ENCODE peak calls at places on chromosomes 11 and 22, in four cellular contexts. P is GM20000, A is HTR-8/SVneo, X is PC-9. N is an unnamed sample.

GRCh38 chr11:65329503-65329902 is 4.1 kb upstream of the DPF2 start:
- DNase-seq in X (no peak), A (no peak), P (no peak), N (no peak)

GRCh38 chr11:128279861-128280260 is 307.5 kb downstream of the ETS1 start:
- DNase-seq in A (no peak), X (no peak), P (no peak), N (no peak)

GRCh38 chr22:35648066-35649025 is at the start of gene APOL6:
- DNase-seq in P (peak), A (no peak), X (peak), N (peak)

GRCh38 chr11:134797411-134798089 is 385.5 kb upstream of the B3GAT1 start:
- DNase-seq in P (no peak), X (peak), A (no peak), N (no peak)

GRCh38 chr22:46537221-46537945 is at the start of gene CELSR1:
- DNase-seq in X (peak), P (peak), A (peak), N (no peak)

GRCh38 chr11:6488342-6488741 is 7.0 kb downstream of the TIMM10B start:
- DNase-seq in A (no peak), P (no peak), X (no peak), N (no peak)

GRCh38 chr11:126419801-126420729 is 64.6 kb downstream of the ST3GAL4 start:
- DNase-seq in P (peak), A (no peak), X (no peak), N (no peak)

GRCh38 chr11:27423125-27423524 is 49.5 kb downstream of the LGR4 start:
- DNase-seq in A (peak), P (no peak), X (peak), N (no peak)

GRCh38 chr22:50267591-50268390 is 2.4 kb downstream of the MAPK11 start:
- DNase-seq in P (peak), A (no peak), X (no peak), N (no peak)

GRCh38 chr11:10606536-10607208 is 38.2 kb upstream of the LYVE1 start:
- DNase-seq in P (peak), A (no peak), X (no peak), N (no peak)

GRCh38 chr22:47114813-47115517 is 352.5 kb downstream of the TBC1D22A start:
- DNase-seq in A (no peak), X (no peak), P (no peak), N (no peak)

GRCh38 chr22:44583076-44583760 is 85.2 kb upstream of the RTL6 start:
- DNase-seq in A (no peak), X (no peak), P (no peak), N (no peak)

GRCh38 chr22:28229566-28230483 is 310.8 kb upstream of the PITPNB start:
- DNase-seq in X (no peak), P (no peak), A (no peak), N (no peak)

GRCh38 chr11:117716652-117717440 is 80.2 kb downstream of the DSCAML1 start:
- DNase-seq in P (no peak), X (no peak), A (no peak), N (no peak)

GRCh38 chr11:117519590-117519989 is 191.9 kb downstream of the CEP164 start:
- DNase-seq in X (no peak), A (no peak), P (no peak), N (no peak)

GRCh38 chr11:44879432-44879831 is 71.3 kb downstream of the TP53I11 start:
- DNase-seq in P (no peak), X (no peak), A (no peak), N (no peak)